ENCODE peak calls at places on chromosomes 6 and 20, in nine cellular contexts. K, V, S, M, I, F, O, X and C are unnamed samples.

GRCh38 chr6:27593861-27594260 is 121.0 kb upstream of the ZNF184 start:
- DNase-seq in K (no peak), V (no peak), S (no peak), M (no peak), I (no peak), F (no peak), O (no peak), X (no peak), C (peak)

GRCh38 chr20:64188682-64189529 is 24.7 kb downstream of the MYT1 start:
- DNase-seq in K (no peak), V (no peak), S (no peak), M (no peak), I (peak), F (no peak), O (no peak), X (no peak), C (peak)

GRCh38 chr20:51042657-51043247 is 19.8 kb upstream of the KCNG1 start:
- DNase-seq in K (no peak), V (no peak), S (no peak), M (no peak), I (peak), F (no peak), O (no peak), X (no peak), C (peak)

GRCh38 chr20:48635791-48636267 is 192.0 kb downstream of the PREX1 start:
- DNase-seq in K (no peak), V (peak), S (no peak), M (no peak), I (peak), F (peak), O (no peak), X (peak), C (peak)

GRCh38 chr6:148771896-148772554 is 25.2 kb downstream of the UST start:
- DNase-seq in K (no peak), V (no peak), S (no peak), M (no peak), I (no peak), F (no peak), O (no peak), X (no peak), C (no peak)

GRCh38 chr6:5851261-5851757 is 155.4 kb downstream of the NRN1 start:
- DNase-seq in K (no peak), V (peak), S (peak), M (no peak), I (no peak), F (peak), O (no peak), X (peak), C (peak)

GRCh38 chr20:35901678-35902544 is 52.4 kb downstream of the SCAND1 start:
- DNase-seq in K (peak), V (no peak), S (no peak), M (no peak), I (peak), F (no peak), O (no peak), X (peak), C (no peak)

GRCh38 chr20:13220857-13221297 is at the start of gene ISM1:
- DNase-seq in K (no peak), V (peak), S (no peak), M (no peak), I (no peak), F (peak), O (no peak), X (no peak), C (peak)

GRCh38 chr6:6688951-6689350 is 100.4 kb downstream of the LY86 start:
- DNase-seq in K (no peak), V (no peak), S (no peak), M (no peak), I (no peak), F (no peak), O (no peak), X (no peak), C (no peak)

GRCh38 chr6:12014027-12014872 is 2.1 kb downstream of the HIVEP1 start:
- DNase-seq in K (no peak), V (no peak), S (no peak), M (no peak), I (no peak), F (no peak), O (no peak), X (no peak), C (no peak)

GRCh38 chr6:104787305-104787704 is 72.4 kb downstream of the HACE1 start:
- DNase-seq in K (no peak), V (no peak), S (no peak), M (no peak), I (no peak), F (no peak), O (no peak), X (no peak), C (no peak)

GRCh38 chr20:34663213-34663943 is 13.5 kb downstream of the PIGU start:
- DNase-seq in K (no peak), V (no peak), S (no peak), M (no peak), I (no peak), F (no peak), O (no peak), X (no peak), C (no peak)

GRCh38 chr6:136607204-136607931 is 57.1 kb upstream of the MAP7 start:
- DNase-seq in K (peak), V (no peak), S (peak), M (no peak), I (no peak), F (no peak), O (no peak), X (peak), C (no peak)

GRCh38 chr6:74891358-74891811 is 314.5 kb downstream of the COL12A1 start:
- DNase-seq in K (no peak), V (no peak), S (no peak), M (no peak), I (no peak), F (no peak), O (no peak), X (no peak), C (no peak)

GRCh38 chr6:147448775-147449174 is 59.7 kb upstream of the SAMD5 start:
- DNase-seq in K (no peak), V (no peak), S (no peak), M (no peak), I (no peak), F (no peak), O (no peak), X (no peak), C (no peak)

GRCh38 chr6:2476376-2476775 is 231.0 kb upstream of the GMDS start:
- DNase-seq in K (no peak), V (no peak), S (no peak), M (no peak), I (peak), F (no peak), O (no peak), X (no peak), C (no peak)

GRCh38 chr20:39849664-39850063 is 839.4 kb downstream of the MAFB start:
- DNase-seq in K (no peak), V (no peak), S (peak), M (no peak), I (no peak), F (no peak), O (peak), X (no peak), C (no peak)
- TF ChIP-seq POLR2AphosphoS5 in K (no peak), V (no peak), S (peak), M (no peak), I (no peak), F (no peak), O (no peak), X (no peak), C (no peak)

GRCh38 chr20:31566658-31567379 is 38.3 kb upstream of the ID1 start:
- DNase-seq in K (no peak), V (no peak), S (no peak), M (no peak), I (peak), F (no peak), O (no peak), X (no peak), C (peak)
- TF ChIP-seq POLR2AphosphoS5 in K (no peak), V (peak), S (no peak), M (no peak), I (peak), F (no peak), O (no peak), X (peak), C (no peak)

DNA sequence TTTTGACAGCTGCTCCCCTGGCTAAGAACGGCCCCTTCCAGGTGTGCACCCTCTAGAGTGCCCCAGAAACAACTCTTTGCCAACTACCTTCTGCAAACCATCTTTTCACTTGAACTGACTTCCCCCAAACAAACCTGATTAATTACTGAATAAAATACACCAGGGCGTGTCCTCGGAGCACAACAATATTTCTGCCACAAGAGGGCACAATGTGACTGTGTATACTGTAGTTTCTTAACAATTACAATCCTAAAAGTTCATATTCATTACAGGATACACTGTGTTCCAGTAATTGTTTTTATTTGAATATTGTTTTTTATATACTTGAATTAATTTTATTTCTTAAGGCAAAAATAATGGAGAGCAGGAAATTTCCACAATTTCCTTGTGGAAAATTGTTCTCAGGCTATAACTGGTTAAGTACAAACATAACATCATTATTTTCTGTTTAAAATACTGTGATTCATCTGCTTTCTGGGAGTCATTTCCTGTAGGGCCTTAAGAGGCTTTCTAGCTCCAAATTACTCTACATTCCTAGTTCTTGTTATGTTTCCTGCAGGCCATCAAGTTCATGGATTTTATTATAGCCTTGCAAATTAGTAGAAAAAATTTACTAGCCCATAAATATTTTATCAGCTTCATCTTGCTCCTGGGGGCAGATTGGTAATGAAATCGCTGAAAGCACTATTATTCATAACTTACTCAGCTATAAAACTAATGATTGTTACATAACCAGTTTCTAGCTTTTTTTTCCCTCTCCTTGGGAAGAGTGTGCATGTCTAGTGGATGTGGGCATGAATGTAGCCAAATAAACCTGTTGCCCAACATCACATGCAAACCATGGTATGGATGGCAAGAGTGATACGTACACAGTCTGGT is 51.9 kb upstream of the SLC22A16 start:
- DNase-seq in K (peak), V (peak), S (peak), M (peak), I (peak), F (no peak), O (no peak), X (peak), C (peak)
- TF ChIP-seq POLR2AphosphoS5 in K (no peak), V (no peak), S (peak), M (no peak), I (no peak), F (no peak), O (no peak), X (no peak), C (no peak)

DNA sequence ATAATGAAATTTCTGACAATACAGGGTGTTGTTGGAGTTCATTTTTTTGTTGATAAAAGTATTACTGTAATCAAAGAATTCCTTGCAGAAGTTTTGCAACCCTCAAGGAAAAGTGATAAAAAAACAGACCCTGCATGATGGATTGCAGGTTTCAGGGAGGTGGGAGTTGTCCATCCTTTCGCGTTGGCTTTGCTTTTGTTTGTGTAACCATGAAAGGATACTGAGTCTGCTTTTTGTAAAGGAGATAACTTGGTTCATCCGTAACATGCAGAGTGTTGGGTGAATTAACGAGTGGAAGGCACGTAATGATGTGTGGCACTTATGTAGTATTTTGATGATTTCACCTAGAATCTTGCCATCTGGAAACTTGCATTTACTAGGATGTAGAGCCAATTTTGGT is 23.6 kb downstream of the FOXO3 start:
- DNase-seq in K (no peak), V (no peak), S (no peak), M (no peak), I (no peak), F (no peak), O (no peak), X (no peak), C (no peak)
- TF ChIP-seq POLR2AphosphoS5 in K (no peak), V (no peak), S (no peak), M (no peak), I (no peak), F (no peak), O (no peak), X (no peak), C (no peak)

GRCh38 chr6:82144007-82144851 is 103.3 kb downstream of the IBTK start:
- DNase-seq in K (peak), V (no peak), S (no peak), M (peak), I (peak), F (no peak), O (no peak), X (no peak), C (no peak)
- TF ChIP-seq POLR2AphosphoS5 in K (no peak), V (no peak), S (no peak), M (no peak), I (peak), F (no peak), O (no peak), X (no peak), C (no peak)

DNA sequence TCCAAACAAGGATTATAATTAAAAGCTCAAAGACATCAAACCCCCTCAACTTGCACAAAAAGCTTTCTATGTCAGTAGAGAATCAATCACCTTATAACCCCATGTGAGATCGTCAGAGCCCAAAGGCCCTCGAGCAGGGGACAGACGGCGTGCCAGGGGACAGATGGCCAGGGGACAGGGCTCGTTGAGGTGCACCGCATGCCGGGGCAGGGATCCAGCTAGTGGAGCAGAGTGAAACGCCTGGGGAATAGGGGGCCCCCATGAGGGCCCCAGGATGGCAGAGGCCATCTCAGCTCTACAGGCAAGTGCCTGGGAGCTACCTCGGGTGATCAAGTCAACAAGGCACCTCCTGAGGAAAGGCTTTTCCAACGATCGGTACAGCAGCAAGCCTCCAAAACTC is 28.6 kb downstream of the DIDO1 start:
- DNase-seq in K (no peak), V (no peak), S (no peak), M (no peak), I (no peak), F (no peak), O (no peak), X (no peak), C (no peak)
- TF ChIP-seq POLR2AphosphoS5 in K (no peak), V (no peak), S (no peak), M (no peak), I (peak), F (no peak), O (no peak), X (no peak), C (no peak)